ENCODE peak calls at places on chromosomes 1 and 21, in seven cellular contexts. A is T-helper 1 cell, F is Ammon's horn, J is ACHN, K is NCI-H2171, W is ELR, T is WTC11. L is an unnamed sample.

GRCh38 chr1:5822266-5822665 is 170.0 kb downstream of the NPHP4 start:
- DNase-seq in A (no peak), F (no peak), J (no peak), K (no peak), W (no peak), T (no peak), L (no peak)

GRCh38 chr1:222521299-222522104 is 26.4 kb downstream of the HHIPL2 start:
- DNase-seq in A (no peak), F (no peak), J (peak; percentile 96), K (no peak), W (peak; percentile 74), T (no peak), L (peak; percentile 44)

GRCh38 chr1:113963281-113963906 is 15.9 kb upstream of the OLFML3 start:
- DNase-seq in A (no peak), F (peak; percentile 41), J (no peak), K (no peak), W (no peak), T (no peak), L (peak; percentile 14)

GRCh38 chr1:4486408-4487120 is 167.8 kb upstream of the AJAP1 start:
- DNase-seq in A (no peak), F (no peak), J (no peak), K (no peak), W (no peak), T (no peak), L (no peak)

GRCh38 chr1:160007577-160008200 is 24.1 kb downstream of the PIGM start:
- DNase-seq in A (no peak), F (peak; percentile 61), J (peak; percentile 52), K (no peak), W (peak; percentile 54), T (no peak), L (peak; percentile 32)

GRCh38 chr1:180935326-180936109 is 22.8 kb downstream of the KIAA1614 start:
- DNase-seq in A (no peak), F (no peak), J (no peak), K (no peak), W (no peak), T (no peak), L (no peak)

GRCh38 chr1:234845836-234846235 is 235.9 kb upstream of the IRF2BP2 start:
- DNase-seq in A (no peak), F (no peak), J (no peak), K (no peak), W (no peak), T (no peak), L (no peak)

GRCh38 chr21:32844076-32844475 is 72.5 kb upstream of the PAXBP1 start:
- DNase-seq in A (no peak), F (no peak), J (no peak), K (no peak), W (no peak), T (no peak), L (no peak)

GRCh38 chr1:199746985-199747384 is 280.5 kb upstream of the NR5A2 start:
- DNase-seq in A (no peak), F (no peak), J (no peak), K (no peak), W (no peak), T (no peak), L (no peak)

GRCh38 chr21:45293214-45293725 is 5.6 kb upstream of the POFUT2 start:
- DNase-seq in A (no peak), F (no peak), J (no peak), K (no peak), W (peak; percentile 46), T (no peak), L (no peak)

GRCh38 chr1:21261551-21262281 is 28.5 kb downstream of the ECE1 start:
- DNase-seq in A (no peak), F (peak; percentile 35), J (peak; percentile 81), K (no peak), W (peak; percentile 94), T (no peak), L (peak; percentile 96)

GRCh38 chr1:157291083-157291482 is 152.9 kb upstream of the ETV3 start:
- DNase-seq in A (no peak), F (no peak), J (no peak), K (no peak), W (no peak), T (no peak), L (no peak)

GRCh38 chr1:160905617-160905989 is 20.6 kb upstream of the ITLN1 start:
- DNase-seq in A (no peak), F (no peak), J (no peak), K (no peak), W (no peak), T (no peak), L (no peak)

GRCh38 chr1:175951627-175952026 is 208.2 kb upstream of the TNR start:
- DNase-seq in A (no peak), F (no peak), J (no peak), K (no peak), W (no peak), T (no peak), L (no peak)

GRCh38 chr1:43653893-43654292 is 3.9 kb downstream of the KDM4A start:
- DNase-seq in A (no peak), F (no peak), J (no peak), K (no peak), W (no peak), T (no peak), L (no peak)

GRCh38 chr1:228180271-228180987 is 14.8 kb downstream of the IBA57 start:
- DNase-seq in A (no peak), F (no peak), J (peak; percentile 16), K (no peak), W (peak; percentile 34), T (no peak), L (no peak)

GRCh38 chr1:146034976-146035469 is 13.5 kb upstream of the HJV start:
- DNase-seq in A (no peak), F (no peak), J (peak; percentile 43), K (no peak), W (peak; percentile 64), T (no peak), L (no peak)

GRCh38 chr1:184954232-184954995 is 19.9 kb downstream of the NIBAN1 start:
- DNase-seq in A (no peak), F (no peak), J (peak; percentile 63), K (no peak), W (peak; percentile 64), T (no peak), L (no peak)

GRCh38 chr21:43782741-43783700 is 6.4 kb upstream of the RRP1 start:
- DNase-seq in A (no peak), F (no peak), J (no peak), K (no peak), W (no peak), T (no peak), L (no peak)

GRCh38 chr1:240149488-240150094 is 57.9 kb downstream of the FMN2 start:
- DNase-seq in A (no peak), F (peak; percentile 40), J (peak; percentile 66), K (no peak), W (peak; percentile 64), T (no peak), L (peak; percentile 52)

GRCh38 chr1:107362468-107362867 is 221.6 kb downstream of the NTNG1 start:
- DNase-seq in A (no peak), F (no peak), J (no peak), K (no peak), W (no peak), T (no peak), L (no peak)

GRCh38 chr21:45935628-45936027 is 45.9 kb upstream of the COL6A1 start:
- DNase-seq in A (no peak), F (no peak), J (no peak), K (no peak), W (no peak), T (no peak), L (peak; percentile 63)

GRCh38 chr1:35675773-35676172 is 34.4 kb upstream of the PSMB2 start:
- DNase-seq in A (no peak), F (peak; percentile 25), J (peak; percentile 66), K (no peak), W (no peak), T (no peak), L (peak; percentile 7)

GRCh38 chr1:23216771-23217420 is 406 bp downstream of the HTR1D start:
- DNase-seq in A (peak; percentile 19), F (no peak), J (no peak), K (no peak), W (no peak), T (peak; percentile 72), L (no peak)

GRCh38 chr21:43611598-43612369 is 47.5 kb downstream of the HSF2BP start:
- DNase-seq in A (no peak), F (peak; percentile 56), J (peak; percentile 64), K (no peak), W (peak; percentile 75), T (peak; percentile 74), L (peak; percentile 95)

GRCh38 chr1:147338571-147338970 is 96.1 kb downstream of the CHD1L start:
- DNase-seq in A (no peak), F (no peak), J (no peak), K (no peak), W (no peak), T (no peak), L (no peak)

GRCh38 chr1:173122344-173122880 is 71.7 kb upstream of the TNFSF18 start:
- DNase-seq in A (no peak), F (no peak), J (no peak), K (no peak), W (peak; percentile 53), T (no peak), L (peak; percentile 51)

GRCh38 chr1:30572192-30572591 is 151.2 kb downstream of the MATN1 start:
- DNase-seq in A (no peak), F (no peak), J (peak; percentile 27), K (no peak), W (peak; percentile 3), T (no peak), L (no peak)

GRCh38 chr21:41648591-41649031 is 118.2 kb downstream of the RIPK4 start:
- DNase-seq in A (no peak), F (no peak), J (no peak), K (no peak), W (peak; percentile 67), T (no peak), L (peak; percentile 78)

GRCh38 chr1:9121891-9122409 is 7.0 kb downstream of the GPR157 start:
- DNase-seq in A (no peak), F (no peak), J (no peak), K (no peak), W (no peak), T (no peak), L (no peak)

GRCh38 chr21:27362249-27362648 is 395.4 kb upstream of the ADAMTS5 start:
- DNase-seq in A (no peak), F (no peak), J (peak; percentile 17), K (no peak), W (peak; percentile 25), T (no peak), L (no peak)

GRCh38 chr1:172390243-172390619 is 30.3 kb upstream of the C1orf105 start:
- DNase-seq in A (no peak), F (no peak), J (no peak), K (no peak), W (no peak), T (no peak), L (no peak)

GRCh38 chr21:31660134-31660565 is 657 bp downstream of the SOD1 start:
- DNase-seq in A (no peak), F (peak; percentile 40), J (peak; percentile 34), K (peak; percentile 10), W (peak; percentile 48), T (peak; percentile 41), L (no peak)

GRCh38 chr1:42682739-42683529 is 716 bp downstream of the YBX1 start:
- DNase-seq in A (peak; percentile 68), F (peak; percentile 65), J (peak; percentile 59), K (peak; percentile 60), W (peak; percentile 76), T (peak; percentile 43), L (peak; percentile 69)

GRCh38 chr1:220810963-220811362 is 24.2 kb downstream of the MTARC1 start:
- DNase-seq in A (no peak), F (no peak), J (no peak), K (no peak), W (no peak), T (no peak), L (no peak)